ENCODE peak calls at places on chromosomes 6 and 20, in ten cellular contexts. Z is ascending aorta, I is uterus, K is fibroblast of lung, U is ovary, Q is testis, S is IMR-90, L is left ventricle myocardium inferior, J is stomach, O is heart left ventricle. B is an unnamed sample. For H3K36me3, the result is how much of the 10 kb centered on the place peaks cover.

GRCh38 chr6:142416179-142416578 is 114.4 kb downstream of the ADGRG6 start:
- DNase-seq in Z (no peak), I (no peak), K (peak), U (no peak), Q (no peak), S (peak), L (no peak), J (no peak), O (no peak), B (peak)

GRCh38 chr6:132300323-132300949 is 100.8 kb downstream of the MOXD1 start:
- DNase-seq in Z (no peak), I (no peak), K (peak), U (no peak), Q (peak), S (peak), L (no peak), J (peak), O (peak), B (peak)

GRCh38 chr6:113432729-113433505 is 424.2 kb upstream of the MARCKS start:
- DNase-seq in Z (no peak), I (no peak), K (peak), U (no peak), Q (no peak), S (peak), L (no peak), J (no peak), O (no peak), B (no peak)

GRCh38 chr20:41248371-41249024 is 69.0 kb downstream of the ZHX3 start:
- DNase-seq in Z (no peak), I (peak), K (peak), U (no peak), Q (peak), S (no peak), L (no peak), J (no peak), O (no peak), B (no peak)

GRCh38 chr20:39645130-39645529 is 683.0 kb downstream of the DHX35 start:
- DNase-seq in Z (no peak), I (no peak), K (no peak), U (no peak), Q (no peak), S (no peak), L (no peak), J (no peak), O (no peak), B (no peak)

GRCh38 chr20:45822863-45823262 is 4.2 kb downstream of the TNNC2 start:
- DNase-seq in Z (no peak), I (no peak), K (peak), U (peak), Q (no peak), S (peak), L (no peak), J (peak), O (peak), B (no peak)

GRCh38 chr6:38495922-38496635 is 143.7 kb downstream of the BTBD9 start:
- DNase-seq in Z (no peak), I (no peak), K (no peak), U (no peak), Q (no peak), S (no peak), L (no peak), J (no peak), O (no peak), B (no peak)

GRCh38 chr6:149403534-149403933 is 3.5 kb downstream of the SUMO4 start:
- DNase-seq in Z (no peak), I (no peak), K (no peak), U (no peak), Q (no peak), S (no peak), L (no peak), J (no peak), O (no peak), B (no peak)

GRCh38 chr20:9756660-9757059 is 82.2 kb downstream of the PAK5 start:
- DNase-seq in Z (no peak), I (no peak), K (no peak), U (no peak), Q (no peak), S (no peak), L (no peak), J (no peak), O (no peak), B (no peak)

GRCh38 chr20:17138237-17138636 is 88.6 kb upstream of the PCSK2 start:
- DNase-seq in Z (no peak), I (no peak), K (no peak), U (no peak), Q (no peak), S (no peak), L (no peak), J (no peak), O (no peak), B (peak)

GRCh38 chr20:13117200-13117599 is 103.9 kb upstream of the ISM1 start:
- DNase-seq in Z (no peak), I (no peak), K (no peak), U (no peak), Q (no peak), S (no peak), L (no peak), J (no peak), O (no peak), B (no peak)

GRCh38 chr20:41592516-41593192 is 25.5 kb downstream of the CHD6 start:
- DNase-seq in Z (no peak), I (no peak), K (no peak), U (no peak), Q (no peak), S (no peak), L (no peak), J (no peak), O (no peak), B (no peak)

GRCh38 chr6:116783852-116784251 is 18.3 kb upstream of the FAM162B start:
- DNase-seq in Z (no peak), I (no peak), K (peak), U (no peak), Q (no peak), S (peak), L (no peak), J (no peak), O (no peak), B (no peak)

GRCh38 chr6:4973972-4974885 is 29.6 kb downstream of the RPP40 start:
- DNase-seq in Z (no peak), I (peak), K (peak), U (peak), Q (peak), S (peak), L (no peak), J (no peak), O (no peak), B (peak)

GRCh38 chr6:4264076-4264475 is 128.7 kb upstream of the ECI2 start:
- DNase-seq in Z (no peak), I (no peak), K (no peak), U (no peak), Q (no peak), S (no peak), L (no peak), J (no peak), O (no peak), B (no peak)

GRCh38 chr6:138541793-138542481 is 42.6 kb upstream of the NHSL1 start:
- DNase-seq in Z (no peak), I (no peak), K (no peak), U (no peak), Q (no peak), S (no peak), L (no peak), J (no peak), O (no peak), B (peak)

GRCh38 chr6:3928111-3928510 is 78.9 kb downstream of the FAM50B start:
- DNase-seq in Z (no peak), I (no peak), K (no peak), U (no peak), Q (no peak), S (no peak), L (no peak), J (no peak), O (no peak), B (no peak)

GRCh38 chr6:158611600-158612041 is 32.9 kb downstream of the DYNLT1 start:
- DNase-seq in Z (no peak), I (no peak), K (no peak), U (no peak), Q (peak), S (no peak), L (no peak), J (peak), O (no peak), B (peak)

GRCh38 chr20:31607640-31608255 is 2.7 kb downstream of the ID1 start:
- DNase-seq in Z (no peak), I (no peak), K (peak), U (no peak), Q (no peak), S (no peak), L (no peak), J (no peak), O (no peak), B (no peak)

GRCh38 chr6:40799296-40800020 is 212.3 kb upstream of the LRFN2 start:
- DNase-seq in Z (no peak), I (no peak), K (no peak), U (no peak), Q (no peak), S (no peak), L (no peak), J (no peak), O (no peak), B (no peak)

GRCh38 chr6:158029668-158030230 is 48.1 kb downstream of the SYNJ2 start:
- DNase-seq in Z (no peak), I (no peak), K (no peak), U (no peak), Q (no peak), S (no peak), L (peak), J (no peak), O (no peak), B (no peak)

GRCh38 chr6:56416247-56416646 is 168.9 kb upstream of the COL21A1 start:
- DNase-seq in Z (no peak), I (no peak), K (no peak), U (no peak), Q (no peak), S (peak), L (no peak), J (no peak), O (no peak), B (no peak)

GRCh38 chr6:136774228-136775041 is 17.8 kb downstream of the MAP3K5 start:
- DNase-seq in Z (no peak), I (no peak), K (peak), U (no peak), Q (no peak), S (peak), L (no peak), J (no peak), O (no peak), B (no peak)

DNA sequence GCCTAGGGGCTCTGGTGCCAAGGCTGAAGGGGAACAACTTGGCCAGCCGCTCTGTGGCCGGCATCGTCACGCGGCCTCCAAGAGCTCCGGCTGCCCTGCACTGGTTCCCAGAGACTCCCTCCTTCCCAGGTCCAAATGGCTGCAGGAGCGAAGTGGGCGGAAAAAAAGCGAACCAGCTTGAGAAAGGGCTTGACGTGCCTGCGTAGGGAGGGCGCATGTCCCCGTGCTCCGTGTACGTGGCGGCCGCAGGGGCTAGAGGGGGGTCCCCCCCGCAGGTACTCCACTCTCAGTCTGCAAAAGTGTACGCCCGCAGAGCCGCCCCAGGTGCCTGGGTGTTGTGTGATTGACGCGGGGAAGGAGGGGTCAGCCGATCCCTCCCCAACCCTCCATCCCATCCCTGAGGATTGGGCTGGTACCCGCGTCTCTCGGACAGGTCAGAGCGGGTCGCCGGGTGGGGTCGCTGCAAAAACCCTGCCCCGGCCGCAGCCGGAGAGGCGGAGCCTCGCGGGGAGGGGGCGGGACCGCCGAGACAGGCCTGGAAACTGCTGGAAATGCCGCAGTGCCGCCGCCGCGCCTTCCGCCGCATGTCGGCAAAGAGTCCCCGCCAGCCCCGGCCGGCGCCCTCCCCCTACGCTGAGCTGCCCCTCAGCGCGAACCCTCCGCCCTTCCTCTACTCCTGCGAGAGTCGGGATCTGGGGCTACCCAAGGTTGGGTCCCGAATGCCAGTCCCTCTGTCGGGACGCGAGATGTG is 814 bp upstream of the HSP90AB1 start:
- DNase-seq in Z (peak), I (peak), K (peak), U (peak), Q (peak), S (peak), L (peak), J (peak), O (peak), B (peak)
- TF ChIP-seq CTCF in Z (no peak), I (peak), K (no peak), U (no peak), Q (no peak), S (peak), L (peak), J (no peak), O (peak), B (no peak)

DNA sequence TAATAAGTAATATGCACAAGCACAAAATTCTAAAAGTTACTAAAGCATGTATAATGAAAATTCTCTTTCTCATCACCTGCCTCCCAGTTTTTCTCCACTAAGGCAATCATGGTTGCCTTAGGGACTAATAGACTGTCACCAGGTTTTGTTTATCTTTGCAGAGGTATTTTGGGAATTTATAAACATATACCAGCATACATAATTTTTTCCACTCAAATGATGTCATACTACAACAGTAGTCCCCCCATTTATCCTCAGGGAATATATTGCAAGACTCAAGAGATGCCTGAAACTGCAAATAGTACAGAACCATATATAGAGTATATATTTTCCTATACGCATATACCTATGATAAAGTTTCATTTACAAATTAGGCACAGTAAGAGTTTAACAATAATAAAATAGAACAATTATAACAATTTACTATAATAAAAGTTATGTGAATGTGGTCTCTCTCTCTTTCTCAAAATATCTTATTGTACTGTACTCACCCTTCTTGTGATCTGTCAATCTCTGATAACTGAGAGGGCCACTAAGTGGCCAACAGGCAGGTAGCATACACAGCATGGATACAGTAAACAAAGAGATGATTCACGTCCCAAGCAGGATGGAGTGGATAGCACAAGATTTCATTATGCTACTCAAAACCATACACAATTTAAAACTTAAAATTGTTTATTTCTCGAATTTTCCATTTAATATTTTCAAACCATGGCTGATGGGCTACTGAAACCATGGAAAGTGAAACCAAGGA is 19.7 kb downstream of the RBL1 start:
- DNase-seq in Z (no peak), I (no peak), K (no peak), U (no peak), Q (no peak), S (peak), L (no peak), J (no peak), O (no peak), B (no peak)
- H3K36me3 ChIP-seq in Z (under half), I (under half), K (under half), U (under half), Q (under half), S (under half), L (under half), J (under half), O (under half), B (under half)

GRCh38 chr20:3382836-3383235 is 24.6 kb downstream of the DNAAF9 start:
- DNase-seq in Z (no peak), I (no peak), K (no peak), U (no peak), Q (no peak), S (no peak), L (no peak), J (no peak), O (no peak), B (no peak)

GRCh38 chr20:3378138-3378537 is 29.3 kb downstream of the DNAAF9 start:
- DNase-seq in Z (no peak), I (no peak), K (no peak), U (no peak), Q (no peak), S (no peak), L (no peak), J (no peak), O (no peak), B (no peak)

GRCh38 chr20:3383878-3384495 is 23.5 kb downstream of the DNAAF9 start:
- DNase-seq in Z (no peak), I (no peak), K (no peak), U (no peak), Q (no peak), S (no peak), L (no peak), J (no peak), O (no peak), B (no peak)

GRCh38 chr20:3377644-3378043 is 29.8 kb downstream of the DNAAF9 start:
- DNase-seq in Z (no peak), I (no peak), K (no peak), U (no peak), Q (no peak), S (no peak), L (no peak), J (no peak), O (no peak), B (no peak)

DNA sequence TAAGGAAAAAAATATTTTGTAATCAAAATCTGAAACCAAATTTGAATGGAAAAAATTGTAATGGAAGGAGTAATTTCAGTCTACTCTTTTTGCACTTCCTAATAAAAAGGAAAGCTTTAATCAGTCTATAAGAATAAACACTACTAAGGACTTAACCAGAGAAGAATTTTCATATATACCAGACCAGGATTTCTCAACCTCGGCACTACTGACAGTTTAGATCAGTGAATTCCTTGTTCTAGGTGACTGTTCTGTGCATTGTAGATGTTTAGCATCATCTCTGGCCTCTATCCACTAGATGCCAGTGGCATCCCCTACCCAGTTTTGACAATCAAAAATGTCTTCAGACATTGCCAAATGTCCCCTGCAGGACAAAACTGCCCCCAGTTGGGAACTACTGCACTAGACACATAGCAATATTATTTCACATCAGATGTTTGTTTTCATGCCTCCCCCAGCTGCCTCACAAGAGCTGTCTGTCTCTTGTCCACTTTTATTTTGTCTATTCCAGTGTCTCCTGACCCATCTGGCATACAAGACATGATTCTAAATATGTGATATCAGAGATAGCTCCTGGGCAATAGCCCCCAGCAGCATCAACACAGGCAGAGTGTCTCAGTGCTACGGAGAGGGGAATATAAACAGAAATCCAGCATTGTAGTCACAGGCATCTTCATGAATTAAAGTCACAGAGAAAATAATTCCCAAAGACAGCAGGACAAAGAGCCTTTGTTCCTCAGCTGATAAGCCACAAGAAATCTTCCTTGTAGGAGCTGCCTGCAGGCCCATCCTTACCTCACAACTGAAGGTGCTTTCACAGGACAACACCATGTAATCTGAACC is 27.0 kb downstream of the DNAAF9 start:
- DNase-seq in Z (no peak), I (no peak), K (no peak), U (no peak), Q (peak), S (peak), L (no peak), J (no peak), O (no peak), B (no peak)
- H3K4me3 ChIP-seq in Z (no peak), I (no peak), K (no peak), U (no peak), Q (no peak), S (no peak), L (no peak), J (no peak), O (no peak), B (no peak)

GRCh38 chr6:66561479-66561878 is 854.5 kb upstream of the EYS start:
- DNase-seq in Z (no peak), I (no peak), K (no peak), U (no peak), Q (no peak), S (no peak), L (no peak), J (no peak), O (no peak), B (no peak)

GRCh38 chr6:66556936-66557335 is 849.9 kb upstream of the EYS start:
- DNase-seq in Z (no peak), I (no peak), K (no peak), U (no peak), Q (no peak), S (no peak), L (no peak), J (no peak), O (no peak), B (no peak)

GRCh38 chr6:66555082-66555481 is 848.1 kb upstream of the EYS start:
- DNase-seq in Z (no peak), I (no peak), K (no peak), U (no peak), Q (no peak), S (no peak), L (no peak), J (no peak), O (no peak), B (no peak)

GRCh38 chr6:66558189-66558588 is 851.2 kb upstream of the EYS start:
- DNase-seq in Z (no peak), I (no peak), K (no peak), U (no peak), Q (peak), S (no peak), L (no peak), J (no peak), O (no peak), B (no peak)
- TF ChIP-seq CTCF in Z (no peak), I (no peak), K (no peak), U (no peak), Q (peak), S (no peak), L (no peak), J (no peak), O (no peak), B (no peak)

GRCh38 chr20:62945771-62946339 is 6.7 kb upstream of the SLC17A9 start:
- DNase-seq in Z (no peak), I (no peak), K (no peak), U (no peak), Q (no peak), S (no peak), L (no peak), J (no peak), O (no peak), B (no peak)
- H3K36me3 ChIP-seq in Z (half or more), I (under half), K (under half), U (under half), Q (under half), S (half or more), L (half or more), J (half or more), O (half or more), B (under half)

DNA sequence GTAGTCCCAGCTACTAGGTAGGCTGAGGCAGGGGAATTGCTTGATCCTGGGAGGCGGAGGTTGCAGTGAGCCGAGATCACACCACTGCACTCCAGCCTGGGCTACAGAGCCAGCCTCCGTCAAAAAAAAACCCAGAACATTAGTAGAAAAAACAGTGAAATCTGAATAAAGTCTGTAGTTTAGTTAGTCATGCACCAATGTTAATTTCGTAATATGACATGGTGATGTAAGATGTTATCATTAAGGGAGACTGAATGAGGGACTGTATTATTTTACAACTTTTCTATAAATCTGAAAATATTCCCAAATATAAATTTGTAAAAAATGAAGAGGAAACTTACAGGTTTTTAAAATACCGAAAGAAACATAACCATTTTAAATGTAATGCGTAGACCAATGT is 2.1 kb downstream of the GSTA4 start:
- DNase-seq in Z (no peak), I (no peak), K (peak), U (no peak), Q (no peak), S (peak), L (no peak), J (no peak), O (no peak), B (peak)
- H3K4me3 ChIP-seq in Z (peak), I (no peak), K (peak), U (no peak), Q (no peak), S (no peak), L (peak), J (no peak), O (peak), B (no peak)